ENCODE peak calls at places on chromosome 3, in four cellular contexts. One of them, this sample, is unnamed.

GRCh38 chr3:53137835-53138446 is 7.7 kb upstream of the RFT1 start:
- DNase-seq in HCT116: no peak
- DNase-seq in H1: no peak
- DNase-seq in K562: no peak
- DNase-seq in this sample: no peak

GRCh38 chr3:132723551-132723950 is 1.3 kb upstream of the NPHP3 start:
- DNase-seq in K562: no peak
- DNase-seq in H1: no peak
- DNase-seq in HCT116: no peak
- DNase-seq in this sample: no peak

GRCh38 chr3:162586591-162586990 is 1090.0 kb downstream of the OTOL1 start:
- DNase-seq in H1: no peak
- DNase-seq in HCT116: no peak
- DNase-seq in K562: no peak
- DNase-seq in this sample: no peak

GRCh38 chr3:16767006-16767405 is 117.7 kb upstream of the PLCL2 start:
- DNase-seq in K562: no peak
- DNase-seq in HCT116: no peak
- DNase-seq in H1: no peak
- DNase-seq in this sample: no peak

GRCh38 chr3:186361612-186362408 is at the start of gene DGKG:
- DNase-seq in K562: no peak
- DNase-seq in H1: no peak
- DNase-seq in HCT116: no peak
- DNase-seq in this sample: no peak

GRCh38 chr3:149395107-149396089 is 17.9 kb upstream of the TM4SF1 start:
- DNase-seq in K562: no peak
- DNase-seq in H1: no peak
- DNase-seq in HCT116: no peak
- DNase-seq in this sample: no peak

GRCh38 chr3:157237886-157238285 is 77.9 kb upstream of the CCNL1 start:
- DNase-seq in H1: no peak
- DNase-seq in HCT116: no peak
- DNase-seq in K562: no peak
- DNase-seq in this sample: no peak

GRCh38 chr3:192833177-192833890 is 84.3 kb downstream of the MB21D2 start:
- DNase-seq in H1: no peak
- DNase-seq in HCT116: no peak
- DNase-seq in K562: no peak
- DNase-seq in this sample: no peak

GRCh38 chr3:58526124-58526957 is 10.6 kb downstream of the ACOX2 start:
- DNase-seq in H1: peak; percentile 23
- DNase-seq in HCT116: peak; percentile 88
- DNase-seq in K562: no peak
- DNase-seq in this sample: peak; percentile 44

GRCh38 chr3:127413871-127414270 is 126.0 kb upstream of the PRR20G start:
- DNase-seq in HCT116: no peak
- DNase-seq in K562: no peak
- DNase-seq in H1: no peak
- DNase-seq in this sample: no peak

GRCh38 chr3:128914966-128915645 is 35.7 kb downstream of the ACAD9 start:
- DNase-seq in HCT116: no peak
- DNase-seq in H1: no peak
- DNase-seq in K562: no peak
- DNase-seq in this sample: no peak

GRCh38 chr3:68239542-68239941 is 585.1 kb upstream of the SUCLG2 start:
- DNase-seq in HCT116: no peak
- DNase-seq in K562: no peak
- DNase-seq in H1: no peak
- DNase-seq in this sample: no peak

GRCh38 chr3:24361661-24362060 is 133.0 kb downstream of the THRB start:
- DNase-seq in H1: no peak
- DNase-seq in K562: no peak
- DNase-seq in HCT116: no peak
- DNase-seq in this sample: no peak

GRCh38 chr3:129576514-129577345 is 29.7 kb downstream of the PLXND1 start:
- DNase-seq in H1: no peak
- DNase-seq in HCT116: no peak
- DNase-seq in K562: no peak
- DNase-seq in this sample: no peak

GRCh38 chr3:19074257-19074938 is 73.9 kb upstream of the KCNH8 start:
- DNase-seq in K562: no peak
- DNase-seq in HCT116: no peak
- DNase-seq in H1: peak; percentile 43
- DNase-seq in this sample: peak; percentile 84

GRCh38 chr3:147393261-147393964 is 12.9 kb downstream of the ZIC4 start:
- DNase-seq in H1: no peak
- DNase-seq in K562: no peak
- DNase-seq in HCT116: no peak
- DNase-seq in this sample: no peak

GRCh38 chr3:111252795-111253194 is 181.2 kb downstream of the NECTIN3 start:
- DNase-seq in H1: no peak
- DNase-seq in K562: no peak
- DNase-seq in HCT116: no peak
- DNase-seq in this sample: no peak

GRCh38 chr3:73255609-73256029 is 194.2 kb downstream of the EBLN2 start:
- DNase-seq in H1: no peak
- DNase-seq in K562: peak; percentile 84
- DNase-seq in HCT116: no peak
- DNase-seq in this sample: no peak

GRCh38 chr3:152417181-152417580 is 148.5 kb downstream of the MBNL1 start:
- DNase-seq in K562: no peak
- DNase-seq in HCT116: no peak
- DNase-seq in H1: no peak
- DNase-seq in this sample: no peak

GRCh38 chr3:134252766-134253165 is 2.1 kb upstream of the RYK start:
- DNase-seq in H1: no peak
- DNase-seq in HCT116: no peak
- DNase-seq in K562: no peak
- DNase-seq in this sample: no peak

GRCh38 chr3:152192050-152192449 is 76.7 kb upstream of the MBNL1 start:
- DNase-seq in K562: peak; percentile 52
- DNase-seq in H1: no peak
- DNase-seq in HCT116: no peak
- DNase-seq in this sample: no peak

GRCh38 chr3:183287301-183287971 is 34.4 kb downstream of the B3GNT5 start:
- DNase-seq in K562: peak; percentile 71
- DNase-seq in H1: no peak
- DNase-seq in HCT116: no peak
- DNase-seq in this sample: no peak

GRCh38 chr3:81443948-81444347 is 317.5 kb downstream of the GBE1 start:
- DNase-seq in H1: no peak
- DNase-seq in K562: no peak
- DNase-seq in HCT116: no peak
- DNase-seq in this sample: no peak

GRCh38 chr3:76096836-76097587 is 311.7 kb upstream of the ZNF717 start:
- DNase-seq in K562: no peak
- DNase-seq in HCT116: no peak
- DNase-seq in H1: no peak
- DNase-seq in this sample: no peak

GRCh38 chr3:73179601-73180000 is 118.1 kb downstream of the EBLN2 start:
- DNase-seq in H1: no peak
- DNase-seq in HCT116: no peak
- DNase-seq in K562: no peak
- DNase-seq in this sample: no peak

GRCh38 chr3:21642433-21642832 is 108.6 kb downstream of the ZNF385D start:
- DNase-seq in K562: no peak
- DNase-seq in HCT116: no peak
- DNase-seq in H1: no peak
- DNase-seq in this sample: no peak

GRCh38 chr3:12954891-12955650 is 113.7 kb upstream of the RPL32 start:
- DNase-seq in H1: no peak
- DNase-seq in K562: no peak
- DNase-seq in HCT116: no peak
- DNase-seq in this sample: no peak

GRCh38 chr3:150371741-150372254 is 36.3 kb upstream of the TSC22D2 start:
- DNase-seq in K562: peak; percentile 76
- DNase-seq in HCT116: peak; percentile 87
- DNase-seq in H1: no peak
- DNase-seq in this sample: no peak

GRCh38 chr3:48047841-48048456 is 31.7 kb upstream of the MAP4 start:
- DNase-seq in K562: peak; percentile 44
- DNase-seq in H1: no peak
- DNase-seq in HCT116: no peak
- DNase-seq in this sample: no peak

GRCh38 chr3:114644372-114644771 is 350.5 kb downstream of the TIGIT start:
- DNase-seq in HCT116: peak; percentile 82
- DNase-seq in H1: no peak
- DNase-seq in K562: no peak
- DNase-seq in this sample: no peak

GRCh38 chr3:123371426-123371825 is 77.5 kb downstream of the ADCY5 start:
- DNase-seq in HCT116: no peak
- DNase-seq in H1: no peak
- DNase-seq in K562: no peak
- DNase-seq in this sample: no peak

GRCh38 chr3:178318957-178319528 is 217.2 kb upstream of the KCNMB2 start:
- DNase-seq in HCT116: no peak
- DNase-seq in H1: no peak
- DNase-seq in K562: no peak
- DNase-seq in this sample: no peak

GRCh38 chr3:43361077-43361476 is 74.7 kb downstream of the SNRK start:
- DNase-seq in HCT116: no peak
- DNase-seq in H1: no peak
- DNase-seq in K562: no peak
- DNase-seq in this sample: no peak

GRCh38 chr3:23385327-23385726 is 182.2 kb downstream of the UBE2E2 start:
- DNase-seq in K562: no peak
- DNase-seq in HCT116: no peak
- DNase-seq in H1: no peak
- DNase-seq in this sample: no peak

GRCh38 chr3:103372031-103372430 is 937.2 kb downstream of the ZPLD1 start:
- DNase-seq in H1: no peak
- DNase-seq in HCT116: no peak
- DNase-seq in K562: no peak
- DNase-seq in this sample: no peak

GRCh38 chr3:96900059-96900458 is 85.7 kb downstream of the EPHA6 start:
- DNase-seq in H1: no peak
- DNase-seq in K562: no peak
- DNase-seq in HCT116: no peak
- DNase-seq in this sample: no peak

GRCh38 chr3:186782542-186783069 is 771 bp upstream of the EIF4A2 start:
- DNase-seq in K562: peak; percentile 9
- DNase-seq in H1: no peak
- DNase-seq in HCT116: no peak
- DNase-seq in this sample: no peak

GRCh38 chr3:184540777-184541681 is 20.6 kb upstream of the EPHB3 start:
- DNase-seq in H1: peak; percentile 83
- DNase-seq in HCT116: peak; percentile 86
- DNase-seq in K562: peak; percentile 74
- DNase-seq in this sample: peak; percentile 73

DNA sequence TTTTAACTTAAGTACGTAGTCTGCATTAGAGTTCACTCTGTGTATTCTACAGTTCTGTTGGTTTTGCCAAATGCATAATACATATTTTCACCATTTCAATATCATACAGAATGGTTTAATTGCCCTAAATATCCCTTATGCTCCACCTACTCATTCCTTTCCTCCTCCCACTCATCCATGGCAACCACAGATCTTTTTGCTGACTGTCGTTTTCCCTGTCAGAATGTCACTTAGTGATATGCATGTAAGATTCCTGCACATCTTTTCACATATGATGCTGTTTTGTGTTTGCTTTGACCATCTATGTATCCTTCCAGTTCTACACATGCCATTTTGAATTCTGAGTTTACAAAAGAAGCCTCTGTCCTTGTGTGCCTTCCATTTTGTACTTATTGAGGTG is 36.7 kb downstream of the EPHA3 start:
- DNase-seq in K562: no peak
- DNase-seq in HCT116: no peak
- DNase-seq in H1: no peak
- DNase-seq in this sample: no peak
- TF ChIP-seq YY1 in K562: no peak
- TF ChIP-seq YY1 in HCT116: no peak
- TF ChIP-seq YY1 in H1: no peak
- TF ChIP-seq YY1 in this sample: no peak

DNA sequence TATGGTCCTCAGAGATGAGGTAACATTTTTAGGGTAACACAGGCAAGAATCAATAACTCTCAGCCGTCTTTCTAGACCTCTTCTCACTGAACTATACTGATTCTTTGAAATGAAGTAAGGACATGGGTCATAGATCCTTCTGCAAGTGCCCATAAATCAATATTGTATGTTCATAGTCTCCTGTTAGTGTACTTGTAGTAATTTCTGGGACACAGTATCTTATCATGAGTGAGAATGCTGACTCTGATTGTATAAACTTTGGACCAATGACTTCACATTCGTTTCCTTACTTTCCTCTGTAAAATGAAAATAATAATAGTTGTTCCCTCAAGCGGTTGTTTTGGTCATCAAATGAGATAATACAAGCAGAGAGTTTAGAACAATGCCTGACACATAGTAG is 777.1 kb upstream of the GOLIM4 start:
- DNase-seq in K562: no peak
- DNase-seq in HCT116: no peak
- DNase-seq in H1: no peak
- DNase-seq in this sample: no peak
- H3K9ac ChIP-seq in K562: no peak overlapping the region
- H3K9ac ChIP-seq in HCT116: no peak overlapping the region
- H3K9ac ChIP-seq in H1: no peak overlapping the region
- H3K9ac ChIP-seq in this sample: no peak overlapping the region

GRCh38 chr3:49357466-49358216 is 512 bp downstream of the GPX1 start:
- DNase-seq in K562: no peak
- DNase-seq in HCT116: no peak
- DNase-seq in H1: no peak
- DNase-seq in this sample: peak; percentile 8
- TF ChIP-seq ZNF274 in K562: no peak
- TF ChIP-seq ZNF274 in HCT116: no peak
- TF ChIP-seq ZNF274 in H1: no peak
- TF ChIP-seq ZNF274 in this sample: no peak

GRCh38 chr3:172640751-172641150 is 70.1 kb downstream of the NCEH1 start:
- DNase-seq in H1: no peak
- DNase-seq in K562: no peak
- DNase-seq in HCT116: no peak
- DNase-seq in this sample: no peak

GRCh38 chr3:172634948-172635347 is 75.9 kb downstream of the NCEH1 start:
- DNase-seq in HCT116: no peak
- DNase-seq in H1: no peak
- DNase-seq in K562: no peak
- DNase-seq in this sample: no peak

GRCh38 chr3:172641291-172641690 is 69.6 kb downstream of the NCEH1 start:
- DNase-seq in H1: no peak
- DNase-seq in K562: no peak
- DNase-seq in HCT116: no peak
- DNase-seq in this sample: no peak

GRCh38 chr3:172630316-172630715 is 80.6 kb downstream of the NCEH1 start:
- DNase-seq in HCT116: no peak
- DNase-seq in K562: no peak
- DNase-seq in H1: no peak
- DNase-seq in this sample: no peak

DNA sequence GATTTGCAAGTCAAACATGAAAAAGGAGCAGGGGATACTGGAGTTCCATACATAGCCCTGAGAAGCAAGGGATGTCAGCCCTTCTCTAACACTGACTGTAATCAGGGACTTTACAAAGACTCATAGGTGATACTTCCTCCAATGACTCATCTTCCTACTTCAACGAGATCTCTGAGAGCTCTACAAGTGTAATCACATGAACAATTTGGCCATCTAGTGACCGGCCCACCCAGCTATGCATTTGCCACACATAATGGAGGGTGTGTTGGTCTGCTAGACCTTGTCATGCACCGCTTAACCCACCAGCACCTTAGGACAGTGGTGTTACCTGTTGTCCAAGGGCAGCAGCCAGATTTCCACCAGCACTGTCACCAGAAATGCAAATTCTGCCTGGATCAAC is 75.3 kb downstream of the NCEH1 start:
- DNase-seq in H1: no peak
- DNase-seq in K562: no peak
- DNase-seq in HCT116: peak; percentile 22
- DNase-seq in this sample: no peak
- TF ChIP-seq YY1 in H1: no peak
- TF ChIP-seq YY1 in K562: no peak
- TF ChIP-seq YY1 in HCT116: no peak
- TF ChIP-seq YY1 in this sample: no peak

This sample was measured in NT2/D1.